ENCODE peak calls at places on chromosomes 3 and 15, in six cellular contexts. L is neural progenitor cell, A is PC-3, I is MM.1S, W is SK-N-SH, C is GM23338. K is an unnamed sample.

GRCh38 chr15:39581501-39582285 is 814 bp downstream of the THBS1 start:
- DNase-seq in A (peak; percentile 76), L (peak; percentile 66), C (peak; percentile 73), W (peak; percentile 52), I (peak; percentile 16), K (peak; percentile 86)

GRCh38 chr3:52090131-52090548 is 33.8 kb upstream of the DUSP7 start:
- DNase-seq in W (no peak), A (peak; percentile 68), I (no peak), L (no peak), C (no peak), K (peak; percentile 92)

GRCh38 chr3:141929341-141929995 is 53.0 kb downstream of the ATP1B3 start:
- DNase-seq in L (no peak), C (no peak), W (no peak), I (no peak), A (no peak), K (no peak)

GRCh38 chr3:46090161-46090591 is 62.9 kb upstream of the XCR1 start:
- DNase-seq in L (no peak), C (no peak), I (no peak), A (peak; percentile 72), W (no peak), K (peak; percentile 73)

GRCh38 chr3:31550452-31551251 is 17.9 kb downstream of the STT3B start:
- DNase-seq in I (peak; percentile 30), A (peak; percentile 64), C (peak; percentile 51), L (peak; percentile 36), W (peak; percentile 43), K (peak; percentile 57)

GRCh38 chr15:60391722-60392340 is 6.0 kb downstream of the ANXA2 start:
- DNase-seq in L (no peak), W (no peak), I (no peak), C (no peak), A (no peak), K (peak; percentile 53)

GRCh38 chr3:49671291-49672288 is 2.6 kb upstream of the APEH start:
- DNase-seq in L (peak; percentile 84), A (peak; percentile 87), I (peak; percentile 71), W (peak; percentile 85), C (peak; percentile 94), K (peak; percentile 79)

GRCh38 chr3:38353151-38353550 is 6.6 kb downstream of the XYLB start:
- DNase-seq in W (no peak), C (no peak), A (peak; percentile 63), I (no peak), L (no peak), K (peak; percentile 51)

GRCh38 chr3:46979958-46980497 is 562 bp downstream of the NBEAL2 start:
- DNase-seq in L (no peak), I (no peak), A (no peak), W (no peak), C (no peak), K (peak; percentile 34)

GRCh38 chr15:64315136-64315661 is 40.8 kb downstream of the CSNK1G1 start:
- DNase-seq in A (no peak), C (peak; percentile 11), L (peak; percentile 79), W (no peak), I (no peak), K (no peak)

GRCh38 chr15:60957111-60957510 is 272.0 kb downstream of the RORA start:
- DNase-seq in L (no peak), C (no peak), W (no peak), A (no peak), I (no peak), K (no peak)

GRCh38 chr3:99625237-99625622 is 13.2 kb upstream of the COL8A1 start:
- DNase-seq in W (no peak), A (no peak), L (no peak), C (peak; percentile 31), I (peak; percentile 70), K (no peak)

GRCh38 chr3:27253831-27254230 is 115.4 kb downstream of the NEK10 start:
- DNase-seq in W (peak; percentile 40), I (peak; percentile 69), A (peak; percentile 81), C (peak; percentile 78), L (peak; percentile 68), K (peak; percentile 58)

GRCh38 chr15:77841376-77841775 is 208.7 kb upstream of the LINGO1 start:
- DNase-seq in C (no peak), W (no peak), A (no peak), L (no peak), I (no peak), K (no peak)

GRCh38 chr3:197428117-197428761 is 127.5 kb downstream of the BDH1 start:
- DNase-seq in I (no peak), C (peak; percentile 30), W (peak; percentile 54), L (peak; percentile 47), A (peak; percentile 57), K (peak; percentile 76)

GRCh38 chr3:127062926-127063325 is 80.0 kb downstream of the PLXNA1 start:
- DNase-seq in I (no peak), W (no peak), A (no peak), C (no peak), L (no peak), K (no peak)

GRCh38 chr3:140898340-140899180 is 43.1 kb upstream of the SLC25A36 start:
- DNase-seq in C (peak; percentile 72), I (peak; percentile 56), W (peak; percentile 35), A (peak; percentile 65), L (peak; percentile 33), K (peak; percentile 89)

GRCh38 chr15:92451225-92451825 is 57.6 kb downstream of the ST8SIA2 start:
- DNase-seq in A (peak; percentile 23), C (no peak), I (no peak), L (no peak), W (no peak), K (peak; percentile 81)

GRCh38 chr3:178170698-178171535 is 365.3 kb upstream of the KCNMB2 start:
- DNase-seq in A (peak; percentile 88), W (peak; percentile 39), I (no peak), C (no peak), L (no peak), K (peak; percentile 64)

GRCh38 chr3:103810167-103810566 is 1375.4 kb downstream of the ZPLD1 start:
- DNase-seq in C (no peak), A (no peak), I (no peak), W (no peak), L (no peak), K (no peak)

GRCh38 chr3:87796137-87796899 is 262.5 kb downstream of the CGGBP1 start:
- DNase-seq in I (no peak), C (no peak), W (no peak), L (no peak), A (no peak), K (no peak)

GRCh38 chr3:187403768-187404270 is 35.6 kb downstream of the RTP4 start:
- DNase-seq in A (peak; percentile 89), L (no peak), I (no peak), C (no peak), W (no peak), K (peak; percentile 95)

GRCh38 chr3:188867691-188868090 is 304.1 kb upstream of the TPRG1 start:
- DNase-seq in L (no peak), A (no peak), W (no peak), I (no peak), C (no peak), K (no peak)

GRCh38 chr3:5811051-5811450 is 623.5 kb downstream of the EDEM1 start:
- DNase-seq in I (no peak), W (no peak), L (no peak), C (no peak), A (no peak), K (no peak)

GRCh38 chr3:186414735-186415419 is 52.8 kb upstream of the DGKG start:
- DNase-seq in L (no peak), C (no peak), W (no peak), A (peak; percentile 97), I (peak; percentile 57), K (peak; percentile 97)

GRCh38 chr15:36177590-36178281 is 401.7 kb upstream of the CDIN1 start:
- DNase-seq in I (no peak), C (no peak), W (no peak), A (peak; percentile 90), L (no peak), K (peak; percentile 3)

GRCh38 chr3:32934150-32934742 is 17.2 kb upstream of the CCR4 start:
- DNase-seq in A (peak; percentile 63), W (peak; percentile 57), I (peak; percentile 38), C (peak; percentile 52), L (peak; percentile 40), K (peak; percentile 47)

DNA sequence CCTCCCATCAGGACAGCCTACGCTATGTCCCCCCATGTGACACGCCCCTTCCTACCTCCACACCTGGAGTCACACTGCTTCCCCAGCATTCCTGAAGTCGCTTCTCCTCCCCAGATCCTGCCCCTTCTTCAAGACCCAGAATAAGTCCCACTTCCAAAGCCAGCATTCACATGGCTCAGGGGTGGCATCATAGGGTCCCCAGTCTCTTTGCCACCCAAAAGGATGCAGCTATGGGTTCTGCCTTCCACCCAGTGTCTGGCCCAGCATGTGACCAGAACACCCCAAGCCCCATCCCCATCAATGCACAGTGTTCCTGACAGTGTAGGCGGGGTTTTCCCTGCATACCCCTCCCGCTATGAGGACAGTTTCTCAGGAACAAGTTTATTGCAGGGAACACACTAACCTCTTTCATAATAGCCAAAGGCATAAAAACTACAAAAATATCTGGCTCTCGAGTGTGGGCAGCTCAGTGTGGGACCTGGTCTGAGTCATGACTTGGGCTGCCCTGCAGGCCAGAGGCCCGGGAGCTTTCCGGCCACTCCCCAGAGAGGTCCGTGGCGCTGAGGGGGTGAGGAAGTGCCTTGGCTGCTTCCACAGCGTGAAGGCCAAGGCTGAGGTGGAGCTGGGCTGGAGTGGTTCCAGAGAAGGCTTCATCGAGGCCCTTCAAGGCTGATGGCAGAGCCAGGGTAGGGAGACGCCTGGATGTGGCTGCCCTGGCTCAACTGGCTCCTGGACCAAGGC is 5.8 kb downstream of the ISLR start:
- DNase-seq in A (peak; percentile 91), W (peak; percentile 37), I (no peak), L (no peak), C (no peak), K (peak; percentile 98)
- H3F3A ChIP-seq in A (no peaks in the 10 kb centered on the region), W (peaks cover 20% of the 10 kb centered on the region), I (no peaks in the 10 kb centered on the region), L (no peaks in the 10 kb centered on the region), C (no peaks in the 10 kb centered on the region), K (peaks cover 26% of the 10 kb centered on the region)

DNA sequence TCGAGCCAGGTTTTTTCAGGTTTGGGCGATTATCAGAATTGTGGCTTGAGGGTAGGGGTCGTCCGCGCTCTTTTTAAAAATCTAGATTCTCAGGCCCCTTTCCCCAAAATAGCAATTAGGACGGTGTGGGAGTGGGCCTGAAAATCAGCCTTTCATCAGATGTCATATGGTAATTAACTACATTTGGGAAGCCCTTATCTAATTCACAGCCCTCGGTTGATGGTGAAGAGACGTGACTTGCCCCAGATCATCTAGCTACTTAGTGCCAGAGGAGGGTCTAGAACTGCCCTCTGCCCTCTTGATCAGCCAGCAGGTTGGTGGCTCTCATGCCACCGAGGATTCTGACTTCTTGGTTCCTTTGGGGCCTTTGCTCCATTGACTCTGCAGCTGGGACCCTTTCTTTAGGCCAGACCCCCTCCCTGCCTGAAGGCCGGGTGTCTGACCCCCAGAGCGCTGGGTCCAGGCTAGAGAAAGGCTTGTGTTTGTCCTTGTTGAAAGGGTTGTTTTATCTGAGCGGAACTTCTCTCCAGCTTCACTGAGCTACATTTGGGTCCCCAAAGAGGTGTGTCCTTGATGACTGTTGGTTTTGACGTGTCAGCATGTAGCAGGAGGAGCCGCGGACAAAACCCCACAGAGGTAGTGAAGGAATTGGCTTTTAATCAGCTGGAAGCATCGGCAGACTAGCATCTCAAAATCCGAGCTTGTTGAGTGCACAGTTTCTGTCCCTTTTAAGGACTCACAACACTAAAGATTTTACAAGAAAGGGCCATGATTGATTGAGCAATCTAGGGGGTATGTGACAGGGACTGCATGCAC is 857 bp downstream of the AEN start:
- DNase-seq in I (peak; percentile 80), L (peak; percentile 26), C (no peak), W (no peak), A (peak; percentile 62), K (peak; percentile 75)
- TF ChIP-seq EZH2phosphoT487 in I (no peak), L (no peak), C (no peak), W (no peak), A (no peak), K (no peak)

GRCh38 chr3:53236112-53236841 is 19.5 kb downstream of the TKT start:
- DNase-seq in W (no peak), L (no peak), I (peak; percentile 39), A (peak; percentile 83), C (no peak), K (peak; percentile 93)
- H3F3A ChIP-seq in W (peaks cover 39% of the 10 kb centered on the region), L (no peaks in the 10 kb centered on the region), I (peaks cover 4% of the 10 kb centered on the region), A (peaks cover 11% of the 10 kb centered on the region), C (peaks cover 65% of the 10 kb centered on the region), K (peaks cover 37% of the 10 kb centered on the region)

GRCh38 chr3:242986-243706 is 46.6 kb downstream of the CHL1 start:
- DNase-seq in L (no peak), W (no peak), I (no peak), C (no peak), A (peak; percentile 31), K (peak; percentile 1)
- TF ChIP-seq EZH2phosphoT487 in L (no peak), W (no peak), I (no peak), C (no peak), A (no peak), K (no peak)